ENCODE peak calls at places on chromosome 9, in six cellular contexts. H, N, R, O, B and M are unnamed samples.

GRCh38 chr9:97697837-97698236 is 697 bp upstream of the XPA start:
- DNase-seq in H (no peak), N (no peak), R (no peak), O (no peak), B (no peak), M (no peak)

GRCh38 chr9:73146113-73146815 is 5.4 kb upstream of the ANXA1 start:
- DNase-seq in H (no peak), N (no peak), R (no peak), O (no peak), B (no peak), M (no peak)

GRCh38 chr9:2623046-2623865 is 1.7 kb downstream of the VLDLR start:
- DNase-seq in H (no peak), N (peak), R (peak), O (no peak), B (peak), M (peak)

GRCh38 chr9:137550958-137551655 is 572 bp upstream of the MRPL41 start:
- DNase-seq in H (no peak), N (no peak), R (no peak), O (peak), B (peak), M (peak)

GRCh38 chr9:70868661-70869652 is 252.5 kb downstream of the TRPM3 start:
- DNase-seq in H (no peak), N (no peak), R (peak), O (no peak), B (peak), M (no peak)

GRCh38 chr9:127504887-127505251 is 53.6 kb downstream of the LRSAM1 start:
- DNase-seq in H (no peak), N (no peak), R (no peak), O (no peak), B (no peak), M (no peak)

GRCh38 chr9:109401169-109401989 is 80.5 kb upstream of the EPB41L4B start:
- DNase-seq in H (peak), N (no peak), R (peak), O (peak), B (peak), M (no peak)

GRCh38 chr9:136485651-136486050 is 2.8 kb upstream of the SEC16A start:
- DNase-seq in H (no peak), N (no peak), R (no peak), O (no peak), B (peak), M (no peak)

GRCh38 chr9:137972988-137973470 is 95.4 kb downstream of the CACNA1B start:
- DNase-seq in H (no peak), N (no peak), R (no peak), O (peak), B (no peak), M (no peak)

GRCh38 chr9:124047106-124047716 is 35.6 kb downstream of the LHX2 start:
- DNase-seq in H (no peak), N (no peak), R (peak), O (no peak), B (no peak), M (no peak)

GRCh38 chr9:115034801-115035200 is 83.2 kb downstream of the TNC start:
- DNase-seq in H (no peak), N (no peak), R (peak), O (no peak), B (no peak), M (no peak)

GRCh38 chr9:93372391-93372790 is 79.1 kb upstream of the FAM120A start:
- DNase-seq in H (no peak), N (no peak), R (no peak), O (no peak), B (no peak), M (no peak)

GRCh38 chr9:133277467-133277866 is 2.5 kb upstream of the ABO start:
- DNase-seq in H (no peak), N (no peak), R (no peak), O (no peak), B (peak), M (no peak)

GRCh38 chr9:112144807-112145206 is 30.3 kb downstream of the SUSD1 start:
- DNase-seq in H (no peak), N (no peak), R (no peak), O (no peak), B (no peak), M (no peak)

GRCh38 chr9:80242022-80242421 is 670.3 kb downstream of the TLE4 start:
- DNase-seq in H (no peak), N (no peak), R (no peak), O (no peak), B (no peak), M (no peak)

GRCh38 chr9:37908283-37908682 is 4.4 kb upstream of the SLC25A51 start:
- DNase-seq in H (no peak), N (no peak), R (peak), O (no peak), B (no peak), M (no peak)

GRCh38 chr9:123389070-123389469 is 33.1 kb downstream of the CRB2 start:
- DNase-seq in H (no peak), N (no peak), R (no peak), O (no peak), B (no peak), M (no peak)

GRCh38 chr9:91949293-91949945 is 609 bp downstream of the ROR2 start:
- DNase-seq in H (no peak), N (no peak), R (peak), O (no peak), B (no peak), M (no peak)

GRCh38 chr9:130186839-130187522 is 14.8 kb downstream of the NCS1 start:
- DNase-seq in H (no peak), N (no peak), R (peak), O (peak), B (peak), M (peak)

GRCh38 chr9:121285835-121286687 is 18.1 kb downstream of the GSN start:
- DNase-seq in H (peak), N (no peak), R (peak), O (peak), B (peak), M (peak)

GRCh38 chr9:94002316-94003140 is 47.4 kb upstream of the BARX1 start:
- DNase-seq in H (peak), N (no peak), R (peak), O (no peak), B (peak), M (no peak)

GRCh38 chr9:7983361-7983974 is 183.9 kb upstream of the DMAC1 start:
- DNase-seq in H (no peak), N (no peak), R (peak), O (no peak), B (no peak), M (no peak)

GRCh38 chr9:2907401-2907800 is 63.5 kb upstream of the PUM3 start:
- DNase-seq in H (no peak), N (no peak), R (no peak), O (no peak), B (no peak), M (no peak)

GRCh38 chr9:104429147-104429546 is 74.9 kb upstream of the OR13F1 start:
- DNase-seq in H (no peak), N (no peak), R (no peak), O (no peak), B (no peak), M (no peak)

GRCh38 chr9:15354713-15355112 is 47.7 kb upstream of the TTC39B start:
- DNase-seq in H (no peak), N (no peak), R (peak), O (no peak), B (no peak), M (no peak)

GRCh38 chr9:105841562-105841961 is 147.2 kb downstream of the TMEM38B start:
- DNase-seq in H (no peak), N (no peak), R (no peak), O (no peak), B (no peak), M (no peak)

GRCh38 chr9:36940881-36941280 is 93.2 kb downstream of the PAX5 start:
- DNase-seq in H (no peak), N (no peak), R (no peak), O (no peak), B (no peak), M (no peak)

GRCh38 chr9:87276851-87277251 is 220.8 kb upstream of the DAPK1 start:
- DNase-seq in H (no peak), N (no peak), R (peak), O (no peak), B (no peak), M (no peak)

GRCh38 chr9:36867672-36868471 is 166.2 kb downstream of the PAX5 start:
- DNase-seq in H (no peak), N (no peak), R (no peak), O (no peak), B (no peak), M (no peak)

GRCh38 chr9:99873531-99873930 is 32.9 kb upstream of the STX17 start:
- DNase-seq in H (no peak), N (no peak), R (no peak), O (peak), B (no peak), M (no peak)

GRCh38 chr9:1580215-1580614 is 434.9 kb upstream of the SMARCA2 start:
- DNase-seq in H (no peak), N (no peak), R (no peak), O (no peak), B (no peak), M (no peak)

GRCh38 chr9:99752710-99753109 is 69.0 kb upstream of the NR4A3 start:
- DNase-seq in H (no peak), N (no peak), R (peak), O (no peak), B (no peak), M (no peak)

GRCh38 chr9:129697956-129698757 is 32.7 kb downstream of the PRRX2 start:
- DNase-seq in H (peak), N (no peak), R (peak), O (peak), B (no peak), M (no peak)

GRCh38 chr9:20340161-20340861 is 282.0 kb downstream of the MLLT3 start:
- DNase-seq in H (no peak), N (no peak), R (peak), O (peak), B (no peak), M (no peak)

DNA sequence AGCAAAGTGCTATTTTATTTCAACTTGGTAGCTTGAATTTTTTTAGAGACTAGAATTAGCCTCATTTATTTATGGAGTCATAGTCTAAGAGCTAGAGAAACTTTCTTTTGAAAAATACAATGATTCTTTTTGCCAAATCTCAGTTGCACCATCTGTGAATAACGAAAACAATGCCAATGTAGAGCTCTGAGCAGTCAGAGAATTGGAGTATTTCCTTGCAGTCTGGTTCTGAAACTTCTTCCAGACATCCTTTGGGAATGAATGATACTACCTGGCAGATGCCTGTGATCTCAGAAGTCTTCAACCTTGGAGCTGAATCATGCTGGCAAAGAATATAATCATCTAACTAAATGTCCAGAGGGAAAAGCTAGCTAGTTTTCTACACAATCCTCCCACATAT is 511.5 kb upstream of the CYLC2 start:
- DNase-seq in H (no peak), N (no peak), R (no peak), O (no peak), B (no peak), M (no peak)
- H3K27ac ChIP-seq in H (no peak), N (no peak), R (no peak), O (no peak), B (no peak), M (no peak)

GRCh38 chr9:89486681-89487080 is 11.2 kb downstream of the SEMA4D start:
- DNase-seq in H (no peak), N (no peak), R (no peak), O (no peak), B (no peak), M (no peak)

GRCh38 chr9:89483592-89484474 is 14.1 kb downstream of the SEMA4D start:
- DNase-seq in H (no peak), N (no peak), R (no peak), O (no peak), B (no peak), M (no peak)

GRCh38 chr9:89482056-89482784 is 15.7 kb downstream of the SEMA4D start:
- DNase-seq in H (no peak), N (no peak), R (no peak), O (no peak), B (no peak), M (no peak)

GRCh38 chr9:89482950-89483349 is 15.0 kb downstream of the SEMA4D start:
- DNase-seq in H (no peak), N (no peak), R (no peak), O (no peak), B (no peak), M (no peak)

GRCh38 chr9:89484475-89485404 is 13.2 kb downstream of the SEMA4D start:
- DNase-seq in H (no peak), N (no peak), R (no peak), O (no peak), B (no peak), M (no peak)
- H3K27ac ChIP-seq in H (no peak), N (peak), R (no peak), O (no peak), B (no peak), M (no peak)

GRCh38 chr9:113582698-113583200 is 119.2 kb downstream of the RGS3 start:
- DNase-seq in H (no peak), N (no peak), R (no peak), O (no peak), B (no peak), M (no peak)
- H3K27ac ChIP-seq in H (no peak), N (peak), R (no peak), O (no peak), B (no peak), M (no peak)

DNA sequence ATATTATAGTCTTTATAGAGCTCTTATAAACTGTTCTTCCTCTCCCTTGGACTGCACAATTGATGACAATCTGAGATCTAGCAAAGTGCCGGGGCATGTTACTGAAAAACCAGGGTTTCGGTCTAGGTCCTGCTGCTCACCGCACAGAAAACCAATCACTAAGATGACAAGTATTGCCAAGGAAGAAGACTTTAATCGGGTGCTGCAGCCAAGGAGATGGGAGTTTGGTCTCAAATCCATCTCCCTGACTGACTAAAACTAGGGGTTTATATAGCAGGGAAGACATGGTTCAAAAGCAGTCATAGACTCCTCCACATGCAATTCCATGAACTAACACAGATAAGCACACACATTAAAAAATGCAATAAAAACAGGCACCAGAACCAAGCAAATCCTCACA is 390.6 kb downstream of the NFIB start:
- DNase-seq in H (no peak), N (no peak), R (no peak), O (no peak), B (no peak), M (no peak)
- H3K27ac ChIP-seq in H (no peak), N (no peak), R (no peak), O (no peak), B (no peak), M (no peak)

GRCh38 chr9:134410078-134410834 is 84.0 kb downstream of the RXRA start:
- DNase-seq in H (no peak), N (no peak), R (no peak), O (no peak), B (no peak), M (no peak)
- H3K27ac ChIP-seq in H (peak), N (no peak), R (no peak), O (no peak), B (no peak), M (no peak)